ENCODE peak calls at places on chromosomes 1 and 21, in ten cellular contexts. P is fibroblast of lung; Z is BJ; Q is MM.1S; X is HFFc6; J is psoas muscle; T is activated T-cell treated with anti-CD3 and anti-CD28 coated beads for 1 hour; V is activated naive CD8-positive, alpha-beta T cell treated with anti-CD3 and anti-CD28 coated beads for 36 hours; L is activated naive CD4-positive, alpha-beta T cell; C is AG08396. G is an unnamed sample.

GRCh38 chr1:21174638-21175323 is 1.9 kb downstream of the EIF4G3 start:
- DNase-seq in T (no peak), C (peak), Q (no peak), J (no peak), V (no peak), P (peak), Z (no peak), L (no peak), X (peak), G (no peak)

GRCh38 chr21:44454747-44455523 is at the start of gene LRRC3:
- DNase-seq in Q (peak), P (peak), L (peak), T (peak), Z (peak), X (no peak), C (peak), V (peak), J (peak), G (peak)

GRCh38 chr1:85992756-85993155 is 163.8 kb downstream of the COL24A1 start:
- DNase-seq in L (no peak), T (no peak), V (no peak), X (peak), J (no peak), P (peak), Z (peak), C (peak), Q (peak), G (no peak)

GRCh38 chr1:68751723-68752122 is 254.8 kb upstream of the DEPDC1 start:
- DNase-seq in Z (no peak), P (no peak), L (no peak), V (no peak), J (no peak), Q (no peak), C (no peak), T (no peak), X (no peak), G (no peak)

GRCh38 chr1:87673748-87674147 is 345.1 kb downstream of the LMO4 start:
- DNase-seq in V (no peak), X (no peak), C (no peak), Q (no peak), T (no peak), P (peak), J (no peak), Z (no peak), L (no peak), G (no peak)

GRCh38 chr1:167121375-167122120 is 27.7 kb downstream of the STYXL2 start:
- DNase-seq in V (peak), P (peak), X (no peak), T (peak), J (peak), L (no peak), C (no peak), Q (no peak), Z (no peak), G (peak)

GRCh38 chr1:177173976-177174375 is 3.2 kb downstream of the BRINP2 start:
- DNase-seq in Z (no peak), P (no peak), C (no peak), V (no peak), J (no peak), Q (no peak), X (no peak), L (no peak), T (no peak), G (no peak)

GRCh38 chr1:115529216-115529897 is 112.4 kb upstream of the VANGL1 start:
- DNase-seq in T (no peak), P (no peak), C (no peak), V (no peak), Z (no peak), X (no peak), J (no peak), L (no peak), Q (no peak), G (no peak)

GRCh38 chr1:54651608-54652007 is 10.0 kb downstream of the MROH7 start:
- DNase-seq in Z (no peak), T (no peak), Q (no peak), C (no peak), L (no peak), P (no peak), X (no peak), V (no peak), J (no peak), G (no peak)

GRCh38 chr1:74964508-74964907 is 169.7 kb upstream of the LHX8 start:
- DNase-seq in J (no peak), X (no peak), V (no peak), L (no peak), T (no peak), P (no peak), C (no peak), Z (no peak), Q (no peak), G (no peak)

GRCh38 chr1:67013573-67013972 is 40.4 kb downstream of the SLC35D1 start:
- DNase-seq in Q (peak), V (no peak), T (no peak), L (no peak), X (peak), P (peak), C (no peak), Z (no peak), J (no peak), G (peak)

GRCh38 chr1:198667186-198667585 is 28.3 kb downstream of the PTPRC start:
- DNase-seq in L (no peak), P (no peak), Z (no peak), T (no peak), Q (no peak), X (peak), C (no peak), J (no peak), V (no peak), G (no peak)

GRCh38 chr1:43199093-43199726 is 27.1 kb downstream of the CFAP57 start:
- DNase-seq in J (no peak), P (no peak), X (no peak), Q (peak), L (no peak), T (no peak), Z (no peak), C (no peak), V (no peak), G (peak)

GRCh38 chr21:16320110-16320509 is 590.3 kb downstream of the USP25 start:
- DNase-seq in X (no peak), P (no peak), T (no peak), Z (no peak), Q (no peak), V (no peak), J (no peak), C (no peak), L (no peak), G (no peak)

GRCh38 chr21:42012763-42013329 is 2.7 kb upstream of the ZBTB21 start:
- DNase-seq in Q (no peak), X (no peak), P (no peak), V (no peak), J (no peak), Z (no peak), C (no peak), L (no peak), T (no peak), G (no peak)

GRCh38 chr1:151371340-151371739 is 1.2 kb downstream of the SELENBP1 start:
- DNase-seq in T (no peak), V (no peak), L (no peak), C (peak), Z (no peak), P (peak), X (no peak), Q (no peak), J (peak), G (no peak)

GRCh38 chr21:42597487-42598158 is 55.8 kb upstream of the PDE9A start:
- DNase-seq in X (no peak), C (no peak), L (no peak), V (no peak), P (no peak), Q (no peak), T (no peak), Z (no peak), J (no peak), G (no peak)

GRCh38 chr1:67058242-67058641 is 4.3 kb upstream of the SLC35D1 start:
- DNase-seq in X (no peak), T (no peak), P (no peak), C (no peak), Q (no peak), Z (no peak), J (no peak), V (no peak), L (no peak), G (no peak)

GRCh38 chr21:31395268-31395667 is 51.2 kb upstream of the TIAM1 start:
- DNase-seq in V (no peak), T (no peak), L (no peak), Z (no peak), X (no peak), J (no peak), Q (no peak), C (no peak), P (no peak), G (no peak)

GRCh38 chr1:2555634-2556276 is 416 bp upstream of the TNFRSF14 start:
- DNase-seq in Q (peak), Z (no peak), J (peak), L (no peak), P (peak), V (peak), T (peak), C (peak), X (peak), G (peak)

GRCh38 chr1:156860113-156860638 is 489 bp upstream of the NTRK1 start:
- DNase-seq in T (peak), C (peak), P (peak), Z (no peak), V (peak), L (no peak), X (no peak), Q (peak), J (peak), G (peak)

GRCh38 chr1:160043543-160043942 is 11.8 kb upstream of the PIGM start:
- DNase-seq in J (no peak), T (no peak), V (no peak), C (no peak), Q (no peak), X (no peak), Z (no peak), P (no peak), L (no peak), G (no peak)

GRCh38 chr1:29052100-29052499 is 71.6 kb downstream of the TMEM200B start:
- DNase-seq in Z (no peak), X (no peak), L (no peak), T (no peak), P (no peak), J (no peak), C (no peak), V (no peak), Q (no peak), G (no peak)

GRCh38 chr1:13699936-13700520 is at the start of gene PRDM2:
- DNase-seq in C (peak), X (no peak), Z (no peak), P (peak), T (peak), J (peak), V (peak), Q (peak), L (no peak), G (peak)

G was measured in activated CD8-positive, alpha-beta T cell treated with anti-CD3 and anti-CD28 coated beads for 36 hours.